ENCODE peak calls at places on chromosomes 5 and 9, in four cellular contexts. Y is thyroid gland, F is left ventricle myocardium inferior, P is cardiac muscle cell. S is an unnamed sample. For H3K27me3, the result is how much of the 10 kb centered on the place peaks cover.

GRCh38 chr9:749712-750111 is 91.8 kb upstream of the DMRT1 start:
- DNase-seq in P (no peak), F (no peak), Y (no peak), S (no peak)

GRCh38 chr5:169521366-169521983 is 62.1 kb upstream of the SPDL1 start:
- DNase-seq in P (peak), Y (peak), F (peak), S (no peak)

GRCh38 chr5:90170231-90170630 is 239.3 kb downstream of the CETN3 start:
- DNase-seq in F (no peak), P (no peak), Y (no peak), S (no peak)

GRCh38 chr9:135076876-135077430 is 10.5 kb upstream of the OLFM1 start:
- DNase-seq in F (no peak), Y (no peak), P (no peak), S (no peak)

GRCh38 chr5:172802585-172803176 is 31.4 kb upstream of the ERGIC1 start:
- DNase-seq in Y (no peak), P (peak), F (no peak), S (no peak)

GRCh38 chr5:115124741-115125140 is 45.0 kb downstream of the TRIM36 start:
- DNase-seq in Y (no peak), P (no peak), F (no peak), S (no peak)

GRCh38 chr9:1005043-1005667 is 28.7 kb downstream of the DMRT3 start:
- DNase-seq in Y (peak), F (no peak), P (peak), S (peak)

GRCh38 chr5:53318303-53318702 is 162.1 kb upstream of the FST start:
- DNase-seq in P (no peak), Y (no peak), F (no peak), S (no peak)

GRCh38 chr9:85742630-85742928 is 825 bp upstream of the AGTPBP1 start:
- DNase-seq in Y (no peak), F (no peak), P (peak), S (no peak)

GRCh38 chr5:68419101-68419636 is 203.6 kb downstream of the PIK3R1 start:
- DNase-seq in F (no peak), Y (no peak), P (no peak), S (no peak)

GRCh38 chr9:27836661-27837401 is 263.6 kb upstream of the C9orf72 start:
- DNase-seq in F (no peak), P (no peak), Y (no peak), S (no peak)

GRCh38 chr9:93827545-93828330 is 127.4 kb downstream of the BARX1 start:
- DNase-seq in P (peak), Y (peak), F (no peak), S (peak)

GRCh38 chr9:17024129-17024528 is 110.7 kb upstream of the CNTLN start:
- DNase-seq in P (no peak), Y (no peak), F (no peak), S (no peak)

GRCh38 chr9:82584349-82584846 is 478.5 kb downstream of the RASEF start:
- DNase-seq in Y (no peak), P (no peak), F (no peak), S (no peak)

GRCh38 chr9:121692606-121693505 is 41.4 kb downstream of the DAB2IP start:
- DNase-seq in F (no peak), P (no peak), Y (peak), S (no peak)

GRCh38 chr5:180283026-180283615 is 8.8 kb downstream of the MAPK9 start:
- DNase-seq in F (no peak), Y (no peak), P (peak), S (no peak)

GRCh38 chr9:99071313-99072039 is 33.4 kb upstream of the TGFBR1 start:
- DNase-seq in Y (no peak), P (no peak), F (no peak), S (no peak)

GRCh38 chr9:4327504-4328191 is 27.8 kb upstream of the GLIS3 start:
- DNase-seq in F (no peak), P (peak), Y (peak), S (no peak)

GRCh38 chr5:179224741-179225140 is 120.5 kb downstream of the ADAMTS2 start:
- DNase-seq in P (no peak), Y (no peak), F (no peak), S (no peak)

GRCh38 chr9:2241875-2242741 is 227.0 kb downstream of the SMARCA2 start:
- DNase-seq in F (peak), Y (peak), P (peak), S (peak)
- TF ChIP-seq CTCF in F (no peak), Y (no peak), P (no peak), S (no peak)

GRCh38 chr9:113154936-113155335 is 4.1 kb downstream of the SLC31A2 start:
- DNase-seq in Y (no peak), F (no peak), P (peak), S (no peak)
- H3K4me3 ChIP-seq in Y (no peak), F (no peak), P (no peak), S (no peak)

GRCh38 chr9:37034320-37034937 is 361 bp upstream of the PAX5 start:
- DNase-seq in F (no peak), Y (no peak), P (no peak), S (peak)
- H3K27me3 ChIP-seq in F (half or more), Y (half or more), P (half or more), S (under half)

GRCh38 chr9:130303613-130304055 is 38.1 kb downstream of the HMCN2 start:
- DNase-seq in P (no peak), F (no peak), Y (no peak), S (no peak)
- TF ChIP-seq CTCF in P (no peak), F (no peak), Y (no peak), S (no peak)

GRCh38 chr5:80656425-80656824 is 1.6 kb upstream of the DHFR start:
- DNase-seq in P (no peak), F (no peak), Y (no peak), S (no peak)
- H3K4me3 ChIP-seq in P (no peak), F (no peak), Y (no peak), S (no peak)

GRCh38 chr5:84286662-84287061 is 98.0 kb downstream of the EDIL3 start:
- DNase-seq in F (no peak), P (no peak), Y (no peak), S (no peak)
- H3K27me3 ChIP-seq in F (under half), P (under half), Y (under half), S (under half)

DNA sequence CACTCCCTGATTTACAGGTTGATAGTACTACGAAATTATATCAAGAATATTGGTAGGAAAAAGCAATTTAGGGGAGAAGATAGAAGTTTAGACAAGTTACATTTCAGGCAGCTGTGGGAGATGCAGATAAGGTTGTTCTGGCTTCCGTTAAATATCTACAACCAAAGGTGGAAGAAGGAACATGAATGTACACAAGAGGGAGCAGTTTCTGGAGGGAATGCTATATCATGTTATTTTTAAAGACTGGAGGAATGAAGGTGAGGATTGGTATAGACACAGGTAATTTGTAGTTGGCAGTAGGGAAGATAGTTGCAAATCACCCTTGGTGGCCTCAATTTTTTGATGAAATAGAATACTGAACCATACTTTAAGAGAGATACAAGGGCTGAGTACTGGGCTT is 187.3 kb upstream of the NMUR2 start:
- DNase-seq in Y (no peak), P (no peak), F (no peak), S (no peak)
- TF ChIP-seq CTCF in Y (no peak), P (no peak), F (peak), S (no peak)

S was measured in testis.